ENCODE peak calls at places on chromosomes 6 and 20, in ten cellular contexts. C is ovary; Z is colonic mucosa; I is hepatocyte; G is CD8-positive, alpha-beta T cell; Y is upper lobe of right lung; E is left lung; D is K562; J is cardiac muscle cell; N is mammary epithelial cell. K is an unnamed sample.

GRCh38 chr6:148291876-148292275 is 50.8 kb upstream of the SASH1 start:
- DNase-seq in N (no peak), Y (no peak), C (no peak), I (no peak), E (no peak), G (no peak), J (no peak), D (no peak), Z (no peak), K (no peak)

GRCh38 chr6:68756454-68757375 is 121.6 kb downstream of the ADGRB3 start:
- DNase-seq in D (no peak), J (no peak), I (no peak), G (no peak), Y (no peak), C (no peak), E (no peak), N (no peak), Z (no peak), K (no peak)

GRCh38 chr20:31831211-31831610 is 12.1 kb downstream of the MYLK2 start:
- DNase-seq in J (no peak), D (no peak), Z (no peak), Y (no peak), G (no peak), N (no peak), E (no peak), I (no peak), C (no peak), K (no peak)

GRCh38 chr6:162856885-162857284 is 129.1 kb downstream of the PACRG start:
- DNase-seq in J (peak; percentile 89), C (no peak), Z (no peak), D (no peak), E (no peak), Y (no peak), I (peak; percentile 80), G (no peak), N (peak; percentile 27), K (no peak)

GRCh38 chr20:47009784-47010183 is 115.1 kb downstream of the EYA2 start:
- DNase-seq in J (no peak), G (no peak), Y (no peak), E (no peak), Z (no peak), D (no peak), N (no peak), I (no peak), C (no peak), K (no peak)

GRCh38 chr20:57505991-57506390 is 18.9 kb downstream of the CTCFL start:
- DNase-seq in E (no peak), D (no peak), C (no peak), I (no peak), G (no peak), J (no peak), Y (no peak), N (no peak), Z (no peak), K (no peak)

GRCh38 chr6:11732036-11732545 is 46.5 kb downstream of the ADTRP start:
- DNase-seq in N (no peak), Y (peak; percentile 70), Z (no peak), C (no peak), I (no peak), J (peak; percentile 51), D (no peak), G (no peak), E (peak; percentile 84), K (peak; percentile 71)

GRCh38 chr6:2999005-2999620 is 581 bp upstream of the NQO2 start:
- DNase-seq in C (no peak), I (peak; percentile 90), D (no peak), N (peak; percentile 89), J (peak; percentile 83), Z (no peak), Y (no peak), G (peak; percentile 35), E (no peak), K (peak; percentile 78)

GRCh38 chr6:168683621-168684020 is 242.6 kb downstream of the SMOC2 start:
- DNase-seq in I (no peak), J (no peak), C (no peak), Z (no peak), N (no peak), E (no peak), D (no peak), G (no peak), Y (peak; percentile 18), K (no peak)

GRCh38 chr6:141326426-141326825 is 806.3 kb upstream of the GJE1 start:
- DNase-seq in Z (no peak), I (peak; percentile 40), D (no peak), N (peak; percentile 99), J (peak; percentile 91), E (no peak), C (no peak), G (peak; percentile 52), Y (no peak), K (peak; percentile 14)

GRCh38 chr6:85015396-85015990 is 251.1 kb upstream of the TBX18 start:
- DNase-seq in G (no peak), E (peak; percentile 43), Z (peak; percentile 34), I (peak; percentile 82), C (peak; percentile 45), Y (peak; percentile 69), D (peak; percentile 52), J (peak; percentile 89), N (no peak), K (no peak)

GRCh38 chr20:50704971-50705370 is 13.6 kb upstream of the RIPOR3 start:
- DNase-seq in E (no peak), D (no peak), Z (no peak), J (peak; percentile 46), Y (no peak), C (no peak), I (no peak), G (no peak), N (no peak), K (no peak)

GRCh38 chr6:137237413-137238170 is 18.4 kb upstream of the IFNGR1 start:
- DNase-seq in G (no peak), D (no peak), I (peak; percentile 62), C (no peak), N (peak; percentile 90), E (no peak), Z (peak; percentile 34), Y (no peak), J (peak; percentile 71), K (no peak)

GRCh38 chr6:122803056-122803695 is 14.1 kb downstream of the SMPDL3A start:
- DNase-seq in I (no peak), J (peak; percentile 69), C (no peak), E (no peak), Y (no peak), N (no peak), Z (no peak), D (no peak), G (no peak), K (no peak)

GRCh38 chr20:58661298-58662141 is 10.4 kb downstream of the STX16 start:
- DNase-seq in D (no peak), N (no peak), E (no peak), C (no peak), Z (no peak), G (peak; percentile 82), J (no peak), Y (no peak), I (no peak), K (no peak)

DNA sequence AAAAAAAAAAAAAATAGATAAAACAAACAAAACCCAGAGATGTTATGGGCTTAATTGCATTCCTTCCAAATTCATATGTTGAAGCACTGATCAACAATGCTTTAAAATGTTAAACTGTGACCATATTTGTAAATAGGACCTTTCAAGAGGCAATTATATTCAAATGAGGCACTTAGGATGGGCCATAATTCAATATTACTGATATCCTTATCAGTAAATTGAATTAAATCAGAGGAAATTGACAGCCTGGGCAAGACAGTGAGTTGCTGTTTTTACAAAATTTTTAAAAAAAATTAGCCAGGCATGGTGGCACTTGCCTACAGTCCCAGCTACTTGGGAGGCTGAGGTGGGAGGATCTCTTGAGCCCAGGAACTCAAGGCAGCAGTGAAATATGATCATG is 364.1 kb downstream of the GJA1 start:
- DNase-seq in N (no peak), C (no peak), G (no peak), D (no peak), J (no peak), I (no peak), Y (no peak), Z (no peak), E (no peak), K (no peak)
- H3K9me3 ChIP-seq in N (peaks cover 3% of the 10 kb centered on the region), C (no peaks in the 10 kb centered on the region), G (peaks cover 4% of the 10 kb centered on the region), D (no peaks in the 10 kb centered on the region), J (no peaks in the 10 kb centered on the region), I (no peaks in the 10 kb centered on the region), Y (no peaks in the 10 kb centered on the region), Z (no peaks in the 10 kb centered on the region), E (peaks cover 49% of the 10 kb centered on the region), K (no peaks in the 10 kb centered on the region)

DNA sequence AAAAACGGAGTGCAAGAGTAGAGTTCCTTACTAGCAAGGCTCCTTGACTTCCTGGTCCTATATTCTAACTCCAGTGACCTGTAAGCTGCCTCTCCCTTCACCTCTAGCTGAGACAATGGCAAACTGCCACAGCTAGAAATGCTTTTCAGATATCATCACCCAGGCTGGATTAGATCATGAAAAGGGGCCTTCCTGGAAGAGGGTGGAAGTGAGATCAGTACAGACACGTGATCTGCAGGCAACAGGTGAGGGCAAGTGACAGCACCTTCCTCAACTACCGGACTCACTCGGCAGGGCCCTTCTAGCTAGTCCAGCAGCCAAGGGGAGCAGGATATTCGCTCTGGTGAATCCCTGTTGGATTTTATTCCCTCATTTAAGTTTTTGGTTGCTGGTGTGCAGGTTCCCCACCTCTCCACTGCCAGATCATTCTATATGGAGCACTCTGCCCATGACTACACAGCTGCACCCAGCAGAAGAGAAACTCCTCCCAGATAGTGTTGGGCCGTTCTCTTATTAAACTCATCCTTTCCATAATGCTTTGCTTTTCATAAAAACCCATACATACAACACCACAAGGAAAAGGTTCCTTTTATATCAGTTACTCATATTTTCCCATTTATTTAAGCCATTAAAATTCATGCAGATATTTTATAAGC is 26.4 kb upstream of the FAM83C start:
- DNase-seq in G (no peak), I (peak; percentile 83), C (no peak), Y (no peak), N (peak; percentile 98), J (peak; percentile 49), D (no peak), Z (peak; percentile 86), E (no peak), K (no peak)
- H3K4me3 ChIP-seq in G (no peak overlapping the region), I (no peak overlapping the region), C (no peak overlapping the region), Y (no peak overlapping the region), N (no peak overlapping the region), J (no peak overlapping the region), D (no peak overlapping the region), Z (no peak overlapping the region), E (no peak overlapping the region), K (no peak overlapping the region)

DNA sequence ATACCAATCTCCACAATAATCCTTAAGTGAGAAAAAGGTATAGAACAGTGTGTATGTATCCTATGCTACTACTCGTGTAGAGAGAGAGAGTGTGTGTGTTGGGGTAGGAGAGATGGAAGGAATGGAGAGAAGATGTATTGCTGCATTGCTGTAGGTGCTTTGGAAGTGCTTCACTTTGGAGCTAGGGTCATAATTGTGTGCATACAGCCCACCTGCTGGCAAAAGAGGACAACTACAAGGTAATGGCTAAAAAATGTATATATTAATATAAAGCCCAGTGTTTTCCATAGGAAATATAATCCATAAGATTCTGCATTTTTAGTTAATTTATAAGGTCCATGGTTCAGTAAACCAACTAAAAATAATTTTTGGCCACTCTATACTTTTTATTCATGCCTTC is 36.1 kb downstream of the SERAC1 start:
- DNase-seq in I (peak; percentile 35), D (peak; percentile 31), Z (no peak), G (no peak), Y (no peak), J (peak; percentile 47), N (peak; percentile 21), E (no peak), C (no peak), K (no peak)
- TF ChIP-seq CTCF in I (peak; percentile 41), D (peak; percentile 75), Z (no peak), G (peak; percentile 22), Y (peak; percentile 21), J (peak; percentile 55), N (peak; percentile 44), E (no peak), C (peak; percentile 22), K (no peak)

GRCh38 chr20:61601361-61601760 is 349.3 kb downstream of the CDH4 start:
- DNase-seq in E (no peak), I (no peak), J (no peak), N (no peak), Y (no peak), D (no peak), G (no peak), Z (no peak), C (no peak), K (no peak)
- H3K9me3 ChIP-seq in E (peaks cover 73% of the 10 kb centered on the region), I (no peaks in the 10 kb centered on the region), J (no peaks in the 10 kb centered on the region), N (peaks cover 14% of the 10 kb centered on the region), Y (no peaks in the 10 kb centered on the region), D (no peaks in the 10 kb centered on the region), G (no peaks in the 10 kb centered on the region), Z (no peaks in the 10 kb centered on the region), C (no peaks in the 10 kb centered on the region), K (peaks cover 9% of the 10 kb centered on the region)

K was measured in thoracic aorta.